ENCODE peak calls at places on chromosomes 4 and X, in nine cellular contexts. One of them, this sample, is unnamed. For H3K27me3 and H3K4me1, the result is how much of the 10 kb centered on the place peaks cover.

GRCh38 chr4:136927172-136927571 is 605.1 kb downstream of the PCDH18 start:
- DNase-seq in K562: no peak
- DNase-seq in Karpas-422: no peak
- DNase-seq in CD8-positive, alpha-beta memory T cell: no peak
- DNase-seq in upper lobe of right lung: no peak
- DNase-seq in SJCRH30: no peak
- DNase-seq in right lobe of liver: no peak
- DNase-seq in adrenal gland: no peak
- DNase-seq in HCT116: peak
- DNase-seq in this sample: no peak

GRCh38 chrX:120560405-120560841 is 339 bp downstream of the CUL4B start:
- DNase-seq in K562: no peak
- DNase-seq in Karpas-422: peak
- DNase-seq in CD8-positive, alpha-beta memory T cell: peak
- DNase-seq in upper lobe of right lung: no peak
- DNase-seq in SJCRH30: peak
- DNase-seq in right lobe of liver: no peak
- DNase-seq in adrenal gland: peak
- DNase-seq in HCT116: no peak
- DNase-seq in this sample: no peak

GRCh38 chrX:46444011-46444410 is 101.2 kb downstream of the ZNF674 start:
- DNase-seq in K562: peak
- DNase-seq in Karpas-422: no peak
- DNase-seq in CD8-positive, alpha-beta memory T cell: no peak
- DNase-seq in upper lobe of right lung: no peak
- DNase-seq in SJCRH30: peak
- DNase-seq in right lobe of liver: no peak
- DNase-seq in adrenal gland: peak
- DNase-seq in HCT116: peak
- DNase-seq in this sample: no peak

GRCh38 chrX:55253528-55253927 is 11.2 kb downstream of the PAGE3 start:
- DNase-seq in K562: no peak
- DNase-seq in Karpas-422: no peak
- DNase-seq in CD8-positive, alpha-beta memory T cell: no peak
- DNase-seq in upper lobe of right lung: no peak
- DNase-seq in SJCRH30: no peak
- DNase-seq in right lobe of liver: no peak
- DNase-seq in adrenal gland: no peak
- DNase-seq in HCT116: no peak
- DNase-seq in this sample: no peak

GRCh38 chr4:123397276-123398150 is 918 bp downstream of the SPRY1 start:
- DNase-seq in K562: peak
- DNase-seq in Karpas-422: no peak
- DNase-seq in CD8-positive, alpha-beta memory T cell: peak
- DNase-seq in upper lobe of right lung: peak
- DNase-seq in SJCRH30: peak
- DNase-seq in right lobe of liver: peak
- DNase-seq in adrenal gland: peak
- DNase-seq in HCT116: peak
- DNase-seq in this sample: peak

GRCh38 chrX:1443496-1444075 is 9.1 kb downstream of the ASMTL start:
- DNase-seq in K562: no peak
- DNase-seq in Karpas-422: no peak
- DNase-seq in CD8-positive, alpha-beta memory T cell: no peak
- DNase-seq in upper lobe of right lung: peak
- DNase-seq in SJCRH30: no peak
- DNase-seq in right lobe of liver: peak
- DNase-seq in adrenal gland: peak
- DNase-seq in HCT116: no peak
- DNase-seq in this sample: peak

GRCh38 chr4:113851816-113852215 is 90.3 kb upstream of the CAMK2D start:
- DNase-seq in K562: no peak
- DNase-seq in Karpas-422: no peak
- DNase-seq in CD8-positive, alpha-beta memory T cell: no peak
- DNase-seq in upper lobe of right lung: no peak
- DNase-seq in SJCRH30: no peak
- DNase-seq in right lobe of liver: no peak
- DNase-seq in adrenal gland: no peak
- DNase-seq in HCT116: no peak
- DNase-seq in this sample: no peak

GRCh38 chrX:97027384-97027922 is 143.7 kb downstream of the RPA4 start:
- DNase-seq in K562: no peak
- DNase-seq in Karpas-422: no peak
- DNase-seq in CD8-positive, alpha-beta memory T cell: no peak
- DNase-seq in upper lobe of right lung: no peak
- DNase-seq in SJCRH30: peak
- DNase-seq in right lobe of liver: no peak
- DNase-seq in adrenal gland: no peak
- DNase-seq in HCT116: no peak
- DNase-seq in this sample: no peak

GRCh38 chrX:133999013-133999705 is 13.8 kb upstream of the GPC3 start:
- DNase-seq in K562: no peak
- DNase-seq in Karpas-422: no peak
- DNase-seq in CD8-positive, alpha-beta memory T cell: no peak
- DNase-seq in upper lobe of right lung: no peak
- DNase-seq in SJCRH30: peak
- DNase-seq in right lobe of liver: no peak
- DNase-seq in adrenal gland: no peak
- DNase-seq in HCT116: no peak
- DNase-seq in this sample: no peak

GRCh38 chr4:177051473-177052060 is 258.1 kb upstream of the NEIL3 start:
- DNase-seq in K562: peak
- DNase-seq in Karpas-422: peak
- DNase-seq in CD8-positive, alpha-beta memory T cell: no peak
- DNase-seq in upper lobe of right lung: no peak
- DNase-seq in SJCRH30: no peak
- DNase-seq in right lobe of liver: no peak
- DNase-seq in adrenal gland: no peak
- DNase-seq in HCT116: peak
- DNase-seq in this sample: no peak

GRCh38 chrX:154696328-154697045 is 43.1 kb upstream of the CTAG2 start:
- DNase-seq in K562: no peak
- DNase-seq in Karpas-422: no peak
- DNase-seq in CD8-positive, alpha-beta memory T cell: no peak
- DNase-seq in upper lobe of right lung: no peak
- DNase-seq in SJCRH30: no peak
- DNase-seq in right lobe of liver: no peak
- DNase-seq in adrenal gland: peak
- DNase-seq in HCT116: no peak
- DNase-seq in this sample: no peak

GRCh38 chrX:75181721-75182120 is 25.6 kb upstream of the ABCB7 start:
- DNase-seq in K562: no peak
- DNase-seq in Karpas-422: no peak
- DNase-seq in CD8-positive, alpha-beta memory T cell: no peak
- DNase-seq in upper lobe of right lung: no peak
- DNase-seq in SJCRH30: no peak
- DNase-seq in right lobe of liver: no peak
- DNase-seq in adrenal gland: no peak
- DNase-seq in HCT116: no peak
- DNase-seq in this sample: no peak

GRCh38 chr4:186691396-186691795 is 32.3 kb downstream of the FAT1 start:
- DNase-seq in K562: no peak
- DNase-seq in Karpas-422: no peak
- DNase-seq in CD8-positive, alpha-beta memory T cell: no peak
- DNase-seq in upper lobe of right lung: no peak
- DNase-seq in SJCRH30: no peak
- DNase-seq in right lobe of liver: no peak
- DNase-seq in adrenal gland: no peak
- DNase-seq in HCT116: no peak
- DNase-seq in this sample: no peak

GRCh38 chr4:186695392-186695791 is 28.3 kb downstream of the FAT1 start:
- DNase-seq in K562: no peak
- DNase-seq in Karpas-422: no peak
- DNase-seq in CD8-positive, alpha-beta memory T cell: no peak
- DNase-seq in upper lobe of right lung: no peak
- DNase-seq in SJCRH30: no peak
- DNase-seq in right lobe of liver: no peak
- DNase-seq in adrenal gland: no peak
- DNase-seq in HCT116: no peak
- DNase-seq in this sample: no peak

GRCh38 chr4:186693159-186693815 is 30.4 kb downstream of the FAT1 start:
- DNase-seq in K562: peak
- DNase-seq in Karpas-422: no peak
- DNase-seq in CD8-positive, alpha-beta memory T cell: no peak
- DNase-seq in upper lobe of right lung: peak
- DNase-seq in SJCRH30: peak
- DNase-seq in right lobe of liver: no peak
- DNase-seq in adrenal gland: peak
- DNase-seq in HCT116: peak
- DNase-seq in this sample: peak

GRCh38 chr4:186698028-186698427 is 25.6 kb downstream of the FAT1 start:
- DNase-seq in K562: no peak
- DNase-seq in Karpas-422: no peak
- DNase-seq in CD8-positive, alpha-beta memory T cell: no peak
- DNase-seq in upper lobe of right lung: no peak
- DNase-seq in SJCRH30: no peak
- DNase-seq in right lobe of liver: no peak
- DNase-seq in adrenal gland: peak
- DNase-seq in HCT116: no peak
- DNase-seq in this sample: no peak

GRCh38 chr4:186693894-186694293 is 29.8 kb downstream of the FAT1 start:
- DNase-seq in K562: no peak
- DNase-seq in Karpas-422: no peak
- DNase-seq in CD8-positive, alpha-beta memory T cell: no peak
- DNase-seq in upper lobe of right lung: no peak
- DNase-seq in SJCRH30: no peak
- DNase-seq in right lobe of liver: no peak
- DNase-seq in adrenal gland: no peak
- DNase-seq in HCT116: no peak
- DNase-seq in this sample: no peak
- H3K27me3 ChIP-seq in K562: under half
- H3K27me3 ChIP-seq in Karpas-422: under half
- H3K27me3 ChIP-seq in CD8-positive, alpha-beta memory T cell: under half
- H3K27me3 ChIP-seq in upper lobe of right lung: under half
- H3K27me3 ChIP-seq in SJCRH30: under half
- H3K27me3 ChIP-seq in right lobe of liver: under half
- H3K27me3 ChIP-seq in adrenal gland: under half
- H3K27me3 ChIP-seq in HCT116: under half
- H3K27me3 ChIP-seq in this sample: under half

GRCh38 chr4:152357206-152357605 is 178.7 kb downstream of the FBXW7 start:
- DNase-seq in K562: no peak
- DNase-seq in Karpas-422: no peak
- DNase-seq in CD8-positive, alpha-beta memory T cell: no peak
- DNase-seq in upper lobe of right lung: peak
- DNase-seq in SJCRH30: no peak
- DNase-seq in right lobe of liver: peak
- DNase-seq in adrenal gland: no peak
- DNase-seq in HCT116: no peak
- DNase-seq in this sample: peak
- H3K4me1 ChIP-seq in K562: under half
- H3K4me1 ChIP-seq in Karpas-422: under half
- H3K4me1 ChIP-seq in CD8-positive, alpha-beta memory T cell: under half
- H3K4me1 ChIP-seq in upper lobe of right lung: under half
- H3K4me1 ChIP-seq in SJCRH30: under half
- H3K4me1 ChIP-seq in right lobe of liver: under half
- H3K4me1 ChIP-seq in adrenal gland: under half
- H3K4me1 ChIP-seq in HCT116: under half
- H3K4me1 ChIP-seq in this sample: under half

DNA sequence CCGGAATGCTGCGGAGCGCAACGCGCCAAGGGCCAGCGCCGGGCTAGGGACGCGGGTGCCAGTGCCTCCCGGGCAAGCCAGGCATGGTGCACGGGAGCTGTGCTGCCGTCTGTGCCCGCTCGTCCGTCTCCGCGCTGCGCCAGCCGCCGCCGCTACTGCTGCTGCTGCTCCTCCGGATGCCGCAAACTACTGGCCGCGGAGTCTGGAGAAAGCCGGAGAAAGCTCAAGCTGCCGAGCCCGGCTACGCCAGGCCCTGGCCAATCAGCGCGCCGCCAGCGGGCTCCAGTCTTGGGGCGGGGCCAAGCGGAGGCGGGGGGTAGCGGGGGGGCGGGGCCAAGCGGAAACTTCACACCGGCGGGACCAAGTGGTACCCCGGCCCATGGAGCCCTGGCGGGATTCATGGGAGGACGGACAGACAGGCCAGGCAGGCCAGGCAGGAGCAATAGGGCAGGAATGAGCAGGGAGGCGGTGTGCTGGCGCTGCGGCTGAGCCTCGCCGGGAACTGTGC is at the start of gene PCDH19:
- DNase-seq in K562: no peak
- DNase-seq in Karpas-422: no peak
- DNase-seq in CD8-positive, alpha-beta memory T cell: no peak
- DNase-seq in upper lobe of right lung: peak
- DNase-seq in SJCRH30: peak
- DNase-seq in right lobe of liver: peak
- DNase-seq in adrenal gland: peak
- DNase-seq in HCT116: no peak
- DNase-seq in this sample: peak
- H3K27me3 ChIP-seq in K562: under half
- H3K27me3 ChIP-seq in Karpas-422: under half
- H3K27me3 ChIP-seq in CD8-positive, alpha-beta memory T cell: under half
- H3K27me3 ChIP-seq in upper lobe of right lung: under half
- H3K27me3 ChIP-seq in SJCRH30: under half
- H3K27me3 ChIP-seq in right lobe of liver: under half
- H3K27me3 ChIP-seq in adrenal gland: half or more
- H3K27me3 ChIP-seq in HCT116: under half
- H3K27me3 ChIP-seq in this sample: under half

GRCh38 chrX:148878371-148878770 is 378.0 kb downstream of the AFF2 start:
- DNase-seq in K562: no peak
- DNase-seq in Karpas-422: no peak
- DNase-seq in CD8-positive, alpha-beta memory T cell: no peak
- DNase-seq in upper lobe of right lung: no peak
- DNase-seq in SJCRH30: no peak
- DNase-seq in right lobe of liver: no peak
- DNase-seq in adrenal gland: no peak
- DNase-seq in HCT116: no peak
- DNase-seq in this sample: no peak

GRCh38 chrX:148872153-148872540 is 371.7 kb downstream of the AFF2 start:
- DNase-seq in K562: no peak
- DNase-seq in Karpas-422: no peak
- DNase-seq in CD8-positive, alpha-beta memory T cell: no peak
- DNase-seq in upper lobe of right lung: no peak
- DNase-seq in SJCRH30: no peak
- DNase-seq in right lobe of liver: no peak
- DNase-seq in adrenal gland: no peak
- DNase-seq in HCT116: no peak
- DNase-seq in this sample: no peak

GRCh38 chrX:148872881-148873280 is 372.5 kb downstream of the AFF2 start:
- DNase-seq in K562: no peak
- DNase-seq in Karpas-422: no peak
- DNase-seq in CD8-positive, alpha-beta memory T cell: no peak
- DNase-seq in upper lobe of right lung: no peak
- DNase-seq in SJCRH30: no peak
- DNase-seq in right lobe of liver: no peak
- DNase-seq in adrenal gland: no peak
- DNase-seq in HCT116: no peak
- DNase-seq in this sample: no peak

GRCh38 chrX:148871422-148872152 is 371.2 kb downstream of the AFF2 start:
- DNase-seq in K562: no peak
- DNase-seq in Karpas-422: no peak
- DNase-seq in CD8-positive, alpha-beta memory T cell: no peak
- DNase-seq in upper lobe of right lung: no peak
- DNase-seq in SJCRH30: peak
- DNase-seq in right lobe of liver: no peak
- DNase-seq in adrenal gland: no peak
- DNase-seq in HCT116: no peak
- DNase-seq in this sample: no peak

DNA sequence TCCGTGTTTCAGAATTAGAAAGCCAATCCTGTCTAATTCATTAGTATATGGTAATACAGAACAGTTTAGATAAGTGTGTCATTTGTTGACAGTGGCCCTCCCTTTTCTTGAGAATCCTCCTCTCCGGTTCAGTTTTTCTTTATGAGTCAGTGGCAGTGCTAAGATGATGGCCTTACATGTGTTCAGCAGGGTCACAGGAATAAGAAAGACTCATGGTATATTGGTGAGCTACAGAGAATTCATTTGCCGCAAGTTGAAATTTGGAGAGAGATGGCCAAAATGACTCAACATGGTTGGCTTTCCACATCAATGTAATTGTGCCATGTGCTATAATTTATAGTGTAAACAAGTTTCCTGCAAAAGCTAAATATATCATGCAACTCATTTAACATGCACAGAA is 374.2 kb downstream of the AFF2 start:
- DNase-seq in K562: no peak
- DNase-seq in Karpas-422: no peak
- DNase-seq in CD8-positive, alpha-beta memory T cell: no peak
- DNase-seq in upper lobe of right lung: no peak
- DNase-seq in SJCRH30: no peak
- DNase-seq in right lobe of liver: no peak
- DNase-seq in adrenal gland: no peak
- DNase-seq in HCT116: no peak
- DNase-seq in this sample: no peak
- H3K4me1 ChIP-seq in K562: under half
- H3K4me1 ChIP-seq in Karpas-422: under half
- H3K4me1 ChIP-seq in CD8-positive, alpha-beta memory T cell: under half
- H3K4me1 ChIP-seq in upper lobe of right lung: under half
- H3K4me1 ChIP-seq in SJCRH30: under half
- H3K4me1 ChIP-seq in right lobe of liver: under half
- H3K4me1 ChIP-seq in adrenal gland: under half
- H3K4me1 ChIP-seq in HCT116: under half
- H3K4me1 ChIP-seq in this sample: under half